ENCODE peak calls at places on chromosomes 6 and 20, in four cellular contexts. E, C, A and N are unnamed samples.

GRCh38 chr6:32084780-32085179 is 24.4 kb downstream of the TNXB start:
- DNase-seq in E (no peak), C (no peak), A (no peak), N (no peak)

GRCh38 chr6:45786243-45786795 is 229.3 kb downstream of the CLIC5 start:
- DNase-seq in E (no peak), C (no peak), A (no peak), N (no peak)

GRCh38 chr20:20711413-20711812 is 1.0 kb downstream of the RALGAPA2 start:
- DNase-seq in E (no peak), C (no peak), A (no peak), N (no peak)

GRCh38 chr6:157625764-157626163 is 197.3 kb upstream of the SNX9 start:
- DNase-seq in E (no peak), C (no peak), A (no peak), N (no peak)

GRCh38 chr6:108235121-108235520 is 25.7 kb downstream of the SNX3 start:
- DNase-seq in E (no peak), C (no peak), A (no peak), N (no peak)

GRCh38 chr6:143110572-143110971 is 49.9 kb downstream of the AIG1 start:
- DNase-seq in E (no peak), C (no peak), A (no peak), N (no peak)

GRCh38 chr20:29119141-29119540 is 2138.3 kb upstream of the DEFB115 start:
- DNase-seq in E (no peak), C (no peak), A (no peak), N (no peak)

GRCh38 chr6:163919652-163920051 is 505.1 kb downstream of the QKI start:
- DNase-seq in E (no peak), C (no peak), A (no peak), N (no peak)

GRCh38 chr20:22825076-22825475 is 210.0 kb upstream of the SSTR4 start:
- DNase-seq in E (no peak), C (no peak), A (no peak), N (no peak)

GRCh38 chr6:104325341-104326172 is 534.2 kb downstream of the HACE1 start:
- DNase-seq in E (peak; percentile 15), C (no peak), A (peak; percentile 39), N (no peak)

GRCh38 chr6:159819932-159820640 is 20.0 kb downstream of the PNLDC1 start:
- DNase-seq in E (no peak), C (no peak), A (no peak), N (no peak)

GRCh38 chr6:121998631-121999030 is 400.8 kb upstream of the HSF2 start:
- DNase-seq in E (no peak), C (no peak), A (no peak), N (no peak)

GRCh38 chr6:21997414-21998037 is 299.3 kb downstream of the PRL start:
- DNase-seq in E (no peak), C (peak; percentile 31), A (peak; percentile 39), N (no peak)

GRCh38 chr6:110826236-110827129 is 11.2 kb upstream of the CDK19 start:
- DNase-seq in E (no peak), C (no peak), A (no peak), N (no peak)

GRCh38 chr20:50826121-50826520 is 31.3 kb downstream of the BCAS4 start:
- DNase-seq in E (no peak), C (no peak), A (no peak), N (no peak)

GRCh38 chr20:63082308-63082938 is 75.7 kb upstream of the BHLHE23 start:
- DNase-seq in E (peak; percentile 86), C (peak; percentile 87), A (no peak), N (no peak)

GRCh38 chr6:37516920-37517405 is 17.3 kb upstream of the CCDC167 start:
- DNase-seq in E (no peak), C (no peak), A (peak; percentile 51), N (no peak)

GRCh38 chr20:3927486-3928291 is 38.5 kb downstream of the PANK2 start:
- DNase-seq in E (no peak), C (no peak), A (no peak), N (no peak)

GRCh38 chr6:130696806-130697205 is 130.4 kb upstream of the SMLR1 start:
- DNase-seq in E (no peak), C (no peak), A (no peak), N (no peak)

GRCh38 chr6:30683980-30684338 is 2.5 kb downstream of the PPP1R18 start:
- DNase-seq in E (no peak), C (no peak), A (no peak), N (no peak)

GRCh38 chr6:125474061-125474460 is 172.3 kb upstream of the HDDC2 start:
- DNase-seq in E (no peak), C (no peak), A (no peak), N (no peak)

GRCh38 chr20:45337367-45338120 is 10.7 kb downstream of the SDC4 start:
- DNase-seq in E (no peak), C (peak; percentile 64), A (no peak), N (no peak)

GRCh38 chr6:15504581-15505350 is 158.1 kb downstream of the DTNBP1 start:
- DNase-seq in E (no peak), C (no peak), A (peak; percentile 87), N (no peak)

GRCh38 chr6:22108199-22108598 is 188.6 kb downstream of the PRL start:
- DNase-seq in E (no peak), C (no peak), A (no peak), N (no peak)

GRCh38 chr6:134911532-134911931 is 38.4 kb downstream of the ALDH8A1 start:
- DNase-seq in E (no peak), C (no peak), A (no peak), N (no peak)

GRCh38 chr6:22049002-22049401 is 247.8 kb downstream of the PRL start:
- DNase-seq in E (no peak), C (no peak), A (no peak), N (no peak)

GRCh38 chr6:152952866-152953509 is 29.9 kb downstream of the FBXO5 start:
- DNase-seq in E (no peak), C (no peak), A (peak; percentile 45), N (no peak)

GRCh38 chr20:43092689-43093088 is 97.0 kb downstream of the PTPRT start:
- DNase-seq in E (no peak), C (no peak), A (no peak), N (no peak)

GRCh38 chr20:2907519-2907918 is 34.2 kb downstream of the PTPRA start:
- DNase-seq in E (no peak), C (no peak), A (no peak), N (no peak)

GRCh38 chr6:158958504-158959386 is 41.3 kb downstream of the RSPH3 start:
- DNase-seq in E (no peak), C (no peak), A (no peak), N (no peak)

GRCh38 chr20:20204326-20204725 is 152.0 kb downstream of the CFAP61 start:
- DNase-seq in E (no peak), C (no peak), A (peak; percentile 27), N (no peak)

DNA sequence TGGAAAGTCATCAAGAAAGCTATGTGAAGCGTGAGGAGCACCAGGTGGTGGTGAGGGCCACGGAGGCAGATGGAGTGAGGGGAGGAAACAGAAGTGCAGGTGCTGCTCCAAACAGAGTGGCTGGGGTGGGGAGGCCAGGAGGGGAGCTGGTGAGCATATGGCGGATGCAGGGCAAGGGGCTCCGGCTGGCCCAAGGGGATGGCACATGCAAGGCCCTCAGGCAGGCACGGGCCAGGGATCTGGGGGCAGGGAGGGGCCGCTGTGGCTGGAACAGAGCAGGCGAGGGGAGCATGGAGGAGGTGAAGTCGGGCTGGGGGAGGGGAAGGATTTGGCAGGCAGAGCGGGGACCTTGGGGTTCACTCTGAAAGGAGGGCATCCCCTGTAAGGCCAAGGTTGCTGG is 183.9 kb downstream of the BMP7 start:
- DNase-seq in E (no peak), C (no peak), A (no peak), N (no peak)
- TF ChIP-seq USF1 in E (no peak), C (no peak), A (no peak), N (no peak)

GRCh38 chr6:161564951-161565350 is 291.1 kb upstream of the AGPAT4 start:
- DNase-seq in E (no peak), C (no peak), A (no peak), N (no peak)

DNA sequence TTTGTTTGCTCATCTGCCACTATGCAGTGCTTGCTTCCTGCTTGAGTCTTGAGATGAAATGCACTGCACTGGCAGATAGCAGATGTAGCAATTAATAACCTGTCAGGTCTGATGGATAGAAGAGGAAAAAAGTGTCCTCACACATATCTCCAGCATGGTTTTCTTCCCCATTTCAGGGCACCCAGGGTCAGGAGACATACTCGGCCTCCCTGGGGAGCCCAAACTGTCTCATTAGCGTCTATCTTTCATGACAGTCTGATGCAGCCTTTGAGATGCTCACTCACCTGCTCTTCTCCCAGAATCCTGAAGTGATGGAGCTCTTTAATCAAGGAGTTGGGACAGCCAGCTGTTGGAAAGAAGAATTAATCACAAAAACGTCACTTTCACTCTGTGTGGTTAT is 295.2 kb upstream of the AGPAT4 start:
- DNase-seq in E (no peak), C (no peak), A (no peak), N (no peak)
- TF ChIP-seq USF1 in E (no peak), C (no peak), A (no peak), N (no peak)

GRCh38 chr20:1189827-1190226 is 5.0 kb upstream of the TMEM74B start:
- DNase-seq in E (no peak), C (no peak), A (no peak), N (no peak)

GRCh38 chr20:1185781-1186334 is 1.1 kb upstream of the TMEM74B start:
- DNase-seq in E (peak; percentile 70), C (peak; percentile 71), A (peak; percentile 88), N (no peak)

GRCh38 chr20:1188347-1188746 is 3.6 kb upstream of the TMEM74B start:
- DNase-seq in E (no peak), C (no peak), A (no peak), N (no peak)

GRCh38 chr20:1186367-1186991 is 1.7 kb upstream of the TMEM74B start:
- DNase-seq in E (no peak), C (no peak), A (no peak), N (no peak)

DNA sequence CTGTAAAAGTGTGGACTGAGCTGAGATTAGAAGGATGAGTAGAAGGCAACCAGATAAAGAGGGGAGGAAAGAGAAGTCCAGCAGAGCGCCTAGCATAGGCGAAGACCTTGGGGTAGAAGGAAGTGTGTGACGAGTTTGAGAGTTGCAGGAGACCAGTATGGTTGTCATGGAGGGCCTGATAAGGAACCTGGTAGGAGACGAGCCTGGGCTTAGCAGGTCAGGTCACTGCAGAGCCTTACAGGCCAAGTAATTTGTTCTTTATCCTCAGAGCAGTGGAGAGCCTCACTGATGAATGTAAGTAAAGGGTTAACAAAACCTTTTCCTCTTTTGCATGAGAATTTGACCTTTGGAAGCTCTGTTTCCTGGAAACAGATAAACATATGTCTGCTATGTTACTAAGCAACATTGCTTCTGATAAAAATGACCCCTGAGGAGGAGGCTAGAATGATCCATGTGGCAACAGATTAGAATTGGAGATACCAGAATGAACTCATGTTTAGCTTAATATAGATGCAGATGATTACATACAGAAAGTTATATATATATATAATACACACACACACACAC is 2.9 kb upstream of the TMEM74B start:
- DNase-seq in E (no peak), C (peak; percentile 57), A (no peak), N (no peak)
- TF ChIP-seq USF1 in E (no peak), C (no peak), A (no peak), N (no peak)

GRCh38 chr6:41721396-41721795 is 14.0 kb downstream of the TFEB start:
- DNase-seq in E (no peak), C (no peak), A (no peak), N (no peak)

GRCh38 chr6:41716516-41717446 is 18.6 kb downstream of the TFEB start:
- DNase-seq in E (no peak), C (no peak), A (no peak), N (no peak)

GRCh38 chr6:41720783-41721182 is 14.6 kb downstream of the TFEB start:
- DNase-seq in E (no peak), C (no peak), A (no peak), N (no peak)

GRCh38 chr6:41719796-41720620 is 15.4 kb downstream of the TFEB start:
- DNase-seq in E (no peak), C (no peak), A (no peak), N (no peak)

GRCh38 chr6:41718828-41719227 is 16.6 kb downstream of the TFEB start:
- DNase-seq in E (no peak), C (no peak), A (no peak), N (no peak)
- TF ChIP-seq USF1 in E (no peak), C (no peak), A (no peak), N (no peak)